ENCODE peak calls at places on chromosomes 4 and X, in four cellular contexts. One of them, this sample, is unnamed.

GRCh38 chrX:39688576-39689373 is 409.0 kb downstream of the BCOR start:
- DNase-seq in A549: peak; percentile 23
- DNase-seq in NCI-H748 treated with DMSO at 0.1 percent for 48 hours: peak; percentile 20
- DNase-seq in T-helper 9 cell: no peak
- DNase-seq in this sample: peak; percentile 73

GRCh38 chr4:113821851-113822250 is 60.3 kb upstream of the CAMK2D start:
- DNase-seq in A549: no peak
- DNase-seq in NCI-H748 treated with DMSO at 0.1 percent for 48 hours: no peak
- DNase-seq in T-helper 9 cell: no peak
- DNase-seq in this sample: no peak

GRCh38 chrX:17559728-17560379 is 177.4 kb upstream of the SCML1 start:
- DNase-seq in A549: peak; percentile 30
- DNase-seq in NCI-H748 treated with DMSO at 0.1 percent for 48 hours: no peak
- DNase-seq in T-helper 9 cell: no peak
- DNase-seq in this sample: peak; percentile 42

GRCh38 chr4:46844325-46844917 is 64.6 kb downstream of the COX7B2 start:
- DNase-seq in A549: peak; percentile 0
- DNase-seq in NCI-H748 treated with DMSO at 0.1 percent for 48 hours: peak; percentile 13
- DNase-seq in T-helper 9 cell: peak; percentile 29
- DNase-seq in this sample: peak; percentile 17

GRCh38 chr4:57071340-57071739 is 38.8 kb downstream of the IGFBP7 start:
- DNase-seq in A549: no peak
- DNase-seq in NCI-H748 treated with DMSO at 0.1 percent for 48 hours: no peak
- DNase-seq in T-helper 9 cell: no peak
- DNase-seq in this sample: no peak

GRCh38 chrX:154802838-154803410 is 2.4 kb downstream of the MPP1 start:
- DNase-seq in A549: no peak
- DNase-seq in NCI-H748 treated with DMSO at 0.1 percent for 48 hours: no peak
- DNase-seq in T-helper 9 cell: no peak
- DNase-seq in this sample: no peak

GRCh38 chr4:169993531-169993930 is 32.7 kb downstream of the MFAP3L start:
- DNase-seq in A549: no peak
- DNase-seq in NCI-H748 treated with DMSO at 0.1 percent for 48 hours: no peak
- DNase-seq in T-helper 9 cell: no peak
- DNase-seq in this sample: no peak

GRCh38 chr4:13705521-13706035 is 78.1 kb upstream of the BOD1L1 start:
- DNase-seq in A549: no peak
- DNase-seq in NCI-H748 treated with DMSO at 0.1 percent for 48 hours: peak; percentile 32
- DNase-seq in T-helper 9 cell: no peak
- DNase-seq in this sample: no peak

GRCh38 chr4:3642806-3643517 is 110.7 kb upstream of the LRPAP1 start:
- DNase-seq in A549: no peak
- DNase-seq in NCI-H748 treated with DMSO at 0.1 percent for 48 hours: no peak
- DNase-seq in T-helper 9 cell: no peak
- DNase-seq in this sample: no peak

GRCh38 chr4:38082424-38083374 is 122.5 kb downstream of the PTTG2 start:
- DNase-seq in A549: no peak
- DNase-seq in NCI-H748 treated with DMSO at 0.1 percent for 48 hours: no peak
- DNase-seq in T-helper 9 cell: no peak
- DNase-seq in this sample: peak; percentile 61